ENCODE peak calls at places on chromosomes 1 and 21, in five cellular contexts. R, B, O, L and M are unnamed samples.

GRCh38 chr1:18646091-18646775 is 15.6 kb downstream of the PAX7 start:
- DNase-seq in L (no peak), O (no peak), B (no peak), R (no peak), M (no peak)

GRCh38 chr1:173903827-173904226 is 13.3 kb downstream of the SERPINC1 start:
- DNase-seq in R (no peak), O (no peak), B (no peak), L (no peak), M (no peak)

GRCh38 chr1:244211559-244211944 is 160.5 kb downstream of the ZBTB18 start:
- DNase-seq in R (no peak), O (no peak), B (no peak), L (peak), M (no peak)

GRCh38 chr1:114314098-114314497 is 160.4 kb upstream of the SYT6 start:
- DNase-seq in R (no peak), O (no peak), B (no peak), L (peak), M (no peak)

GRCh38 chr1:81446006-81446669 is 354.6 kb upstream of the ADGRL2 start:
- DNase-seq in R (no peak), B (no peak), O (no peak), L (no peak), M (no peak)

GRCh38 chr21:14603202-14603601 is 57.1 kb upstream of the SAMSN1 start:
- DNase-seq in L (peak), B (no peak), R (no peak), O (no peak), M (no peak)

GRCh38 chr1:50271968-50272578 is 151.2 kb downstream of the DMRTA2 start:
- DNase-seq in B (no peak), R (peak), L (no peak), O (no peak), M (no peak)

GRCh38 chr1:91556556-91556955 is 55.9 kb downstream of the CDC7 start:
- DNase-seq in O (no peak), R (no peak), B (no peak), L (no peak), M (no peak)

GRCh38 chr1:230176871-230177411 is 109.9 kb downstream of the GALNT2 start:
- DNase-seq in B (peak), O (no peak), R (no peak), L (peak), M (no peak)

GRCh38 chr1:36115931-36116330 is 9.1 kb downstream of the COL8A2 start:
- DNase-seq in L (peak), R (no peak), O (no peak), B (no peak), M (no peak)

GRCh38 chr1:173420330-173420806 is 56.8 kb upstream of the PRDX6 start:
- DNase-seq in O (peak), R (peak), L (peak), B (no peak), M (no peak)

GRCh38 chr1:178282949-178283367 is 189.1 kb downstream of the RASAL2 start:
- DNase-seq in O (no peak), L (peak), B (no peak), R (no peak), M (no peak)

GRCh38 chr21:29568020-29568419 is 269.3 kb downstream of the BACH1 start:
- DNase-seq in R (no peak), O (no peak), B (no peak), L (no peak), M (no peak)

GRCh38 chr1:25927541-25928265 is 21.5 kb upstream of the STMN1 start:
- DNase-seq in B (no peak), R (no peak), O (no peak), L (no peak), M (no peak)

GRCh38 chr1:112637257-112638108 is 17.9 kb downstream of the CAPZA1 start:
- DNase-seq in O (no peak), L (peak), B (no peak), R (no peak), M (no peak)

GRCh38 chr1:112633628-112634027 is 14.0 kb downstream of the CAPZA1 start:
- DNase-seq in B (no peak), O (no peak), R (no peak), L (no peak), M (no peak)

GRCh38 chr1:112636597-112637256 is 17.1 kb downstream of the CAPZA1 start:
- DNase-seq in O (no peak), L (no peak), R (no peak), B (no peak), M (no peak)

GRCh38 chr1:112634367-112634766 is 14.7 kb downstream of the CAPZA1 start:
- DNase-seq in L (no peak), O (no peak), R (no peak), B (no peak), M (no peak)

GRCh38 chr1:112638109-112638426 is 18.4 kb downstream of the CAPZA1 start:
- DNase-seq in R (no peak), O (no peak), L (no peak), B (no peak), M (no peak)
- H3K27ac ChIP-seq in R (no peak), O (no peak), L (no peak), B (peak), M (no peak)

GRCh38 chr1:8326265-8326664 is 8.4 kb downstream of the SLC45A1 start:
- DNase-seq in O (no peak), R (no peak), L (no peak), B (no peak), M (no peak)

GRCh38 chr1:8324176-8324810 is 6.4 kb downstream of the SLC45A1 start:
- DNase-seq in O (no peak), B (no peak), L (no peak), R (no peak), M (no peak)

GRCh38 chr1:8325771-8326170 is 7.9 kb downstream of the SLC45A1 start:
- DNase-seq in L (no peak), R (no peak), O (no peak), B (no peak), M (no peak)

GRCh38 chr1:8321612-8322011 is 3.7 kb downstream of the SLC45A1 start:
- DNase-seq in R (no peak), B (no peak), O (no peak), L (no peak), M (no peak)

DNA sequence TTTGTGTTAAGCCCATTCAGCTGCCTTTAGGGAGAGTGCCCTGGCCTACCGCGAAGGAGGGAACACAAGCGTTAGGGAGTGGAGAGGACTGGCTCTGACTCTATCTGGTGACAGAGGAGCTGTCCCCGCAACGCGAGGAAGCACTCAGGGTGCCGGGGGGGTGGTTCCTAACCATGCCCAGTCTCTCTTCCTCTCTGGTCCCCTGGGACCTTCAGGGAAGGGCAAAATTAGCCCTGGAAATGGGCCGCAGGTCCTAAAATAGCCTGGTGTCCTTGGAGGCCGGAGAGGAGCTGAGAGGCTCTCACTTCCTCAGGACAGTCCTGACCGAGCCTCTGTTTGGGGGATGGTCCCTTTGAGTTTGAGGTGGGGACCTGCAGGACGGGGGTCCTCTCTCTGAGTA is 5.8 kb downstream of the SLC45A1 start:
- DNase-seq in R (no peak), O (no peak), B (no peak), L (no peak), M (no peak)
- H3K27ac ChIP-seq in R (no peak), O (no peak), B (no peak), L (no peak), M (no peak)

DNA sequence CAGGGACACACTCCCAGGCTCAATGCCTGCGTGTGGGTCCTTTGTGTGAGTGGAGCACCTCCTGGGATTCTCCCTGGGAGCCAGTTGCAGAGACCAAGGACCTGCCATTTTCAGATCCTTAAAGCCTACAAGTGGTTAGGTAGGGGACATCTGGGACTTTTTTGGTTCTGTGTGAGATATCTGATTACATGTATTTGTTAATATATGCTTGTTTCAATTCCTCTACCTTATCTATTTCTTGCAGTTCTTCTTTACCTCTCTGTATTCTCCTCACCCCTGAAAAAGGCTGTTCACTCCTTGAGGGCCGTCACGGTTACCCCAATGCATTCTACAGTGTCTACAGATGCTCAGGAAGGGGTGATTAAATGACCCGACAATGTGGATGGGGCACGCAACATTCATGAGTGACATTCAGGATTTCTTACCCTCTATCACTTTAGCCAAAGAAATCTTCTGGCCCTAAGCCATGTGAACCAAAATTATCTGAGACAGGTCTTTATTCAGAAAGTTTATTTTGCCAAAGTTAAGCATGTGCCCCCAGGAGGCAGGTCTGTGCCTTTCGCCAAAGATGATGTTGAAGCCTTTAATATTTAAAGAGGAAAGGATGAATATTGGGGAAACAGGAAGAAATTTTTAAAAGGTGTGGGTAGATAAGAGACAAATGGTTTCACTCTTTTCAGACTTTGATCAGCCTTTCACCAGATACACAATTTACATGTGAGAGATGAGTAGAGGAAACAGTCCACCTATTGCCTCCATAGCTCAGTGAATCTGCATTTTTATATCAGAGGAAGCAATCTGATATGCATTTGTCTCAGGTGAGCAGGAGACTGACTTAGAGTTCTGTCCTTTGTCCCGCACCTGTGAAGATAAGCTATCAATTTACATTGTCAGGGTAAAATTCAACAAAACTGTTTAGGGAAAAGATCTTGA is 44.6 kb upstream of the MPZL1 start:
- DNase-seq in L (no peak), O (no peak), R (no peak), B (no peak), M (no peak)
- H3K27ac ChIP-seq in L (no peak), O (no peak), R (no peak), B (no peak), M (no peak)

GRCh38 chr1:2232255-2232915 is 4.3 kb downstream of the SKI start:
- DNase-seq in R (peak), L (no peak), B (no peak), O (no peak), M (no peak)
- H3K27ac ChIP-seq in R (peak), L (peak), B (peak), O (peak), M (peak)

DNA sequence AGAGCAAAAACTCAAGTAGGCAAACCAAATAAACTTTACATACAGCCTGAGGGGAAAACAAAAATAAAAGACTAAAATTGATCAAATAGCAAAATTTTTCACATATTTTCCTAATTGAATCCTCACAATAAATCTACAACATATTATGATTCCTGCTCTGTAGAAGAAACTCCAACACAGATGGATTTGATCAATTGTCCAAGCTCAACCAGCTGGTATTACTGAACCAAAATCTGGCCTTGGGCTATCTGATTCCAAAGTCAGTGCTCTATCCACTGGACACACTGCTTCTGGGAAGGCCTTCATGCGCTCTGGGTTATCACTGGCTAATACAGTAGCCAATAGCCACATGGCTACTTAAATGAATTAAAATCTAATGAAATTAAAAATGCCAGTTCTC is 39.3 kb downstream of the PCNX2 start:
- DNase-seq in L (no peak), B (no peak), R (no peak), O (no peak), M (no peak)
- H3K27ac ChIP-seq in L (no peak), B (no peak), R (no peak), O (no peak), M (no peak)

DNA sequence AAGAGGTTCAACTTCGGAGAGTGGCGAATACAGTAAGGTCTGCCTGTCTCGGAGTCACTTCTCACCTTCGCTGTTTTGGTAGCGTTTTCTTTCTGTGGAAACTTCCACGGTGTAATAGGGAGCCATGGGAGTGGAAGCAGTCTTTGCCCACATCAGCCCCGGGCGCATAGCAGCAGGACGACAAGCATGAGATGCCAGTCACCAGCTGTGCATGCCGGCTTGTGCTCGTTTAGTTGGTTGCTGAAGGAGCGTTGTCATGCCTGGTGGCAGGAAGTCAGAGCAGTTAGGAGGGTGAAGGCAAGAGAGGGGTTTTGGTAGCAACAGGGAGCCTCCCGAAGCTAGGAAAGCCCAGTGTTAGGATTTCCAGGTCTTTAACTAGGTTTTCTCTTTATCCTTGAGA is 58.8 kb downstream of the MRPS6 start:
- DNase-seq in L (no peak), O (no peak), B (no peak), R (no peak), M (no peak)
- H3K27ac ChIP-seq in L (no peak), O (no peak), B (peak), R (no peak), M (no peak)

DNA sequence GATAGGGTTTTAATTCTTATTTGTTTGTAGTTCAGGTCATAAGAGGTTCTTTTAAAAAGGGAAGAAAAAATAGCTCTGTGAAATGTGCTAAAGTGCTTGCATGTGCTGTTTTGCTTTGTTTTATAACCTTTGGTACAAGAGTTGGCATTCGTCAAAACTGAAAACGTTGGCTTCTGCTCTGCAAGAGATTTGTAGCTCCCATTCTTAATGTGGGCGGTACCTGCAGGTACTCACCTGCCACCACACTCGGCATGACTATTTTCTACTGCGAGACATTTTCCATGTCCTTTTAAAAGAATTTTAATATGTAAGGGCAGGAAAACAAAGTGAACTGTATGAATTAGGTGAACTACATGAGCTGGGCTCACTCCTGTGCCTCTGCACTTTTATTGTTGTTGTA is 92.6 kb downstream of the ADARB1 start:
- DNase-seq in R (no peak), B (no peak), O (no peak), L (no peak), M (no peak)
- H3K27ac ChIP-seq in R (no peak), B (no peak), O (no peak), L (no peak), M (peak)

GRCh38 chr1:226676381-226676780 is 62.7 kb downstream of the ITPKB start:
- DNase-seq in R (no peak), L (no peak), B (no peak), O (no peak), M (no peak)
- H3K27ac ChIP-seq in R (peak), L (no peak), B (peak), O (peak), M (peak)

GRCh38 chr1:28127617-28128257 is 39.3 kb upstream of the EYA3 start:
- DNase-seq in R (no peak), O (no peak), B (no peak), L (no peak), M (no peak)
- H3K27ac ChIP-seq in R (peak), O (no peak), B (no peak), L (no peak), M (peak)